ENCODE peak calls at places on chromosomes 4 and X, in six cellular contexts. D is fibroblast of pulmonary artery, L is BJ, S is AG09309, F is SK-N-SH, Q is adrenal gland. J is an unnamed sample.

GRCh38 chr4:4541040-4541631 is 712 bp downstream of the STX18 start:
- DNase-seq in D (peak; percentile 61), L (no peak), S (no peak), F (no peak), Q (peak; percentile 49), J (peak; percentile 51)

GRCh38 chrX:72685018-72685417 is 29.1 kb downstream of the PHKA1 start:
- DNase-seq in D (no peak), L (no peak), S (no peak), F (no peak), Q (no peak), J (no peak)

GRCh38 chr4:164779811-164780216 is 25.9 kb downstream of the SMIM31 start:
- DNase-seq in D (peak; percentile 64), L (no peak), S (peak; percentile 37), F (peak; percentile 42), Q (peak; percentile 33), J (peak; percentile 47)

GRCh38 chrX:28542791-28543190 is 44.5 kb upstream of the IL1RAPL1 start:
- DNase-seq in D (no peak), L (no peak), S (no peak), F (no peak), Q (no peak), J (no peak)

GRCh38 chrX:9730078-9730477 is 35.6 kb downstream of the GPR143 start:
- DNase-seq in D (no peak), L (no peak), S (no peak), F (no peak), Q (no peak), J (no peak)

GRCh38 chr4:112859456-112860184 is 189.8 kb upstream of the ANK2 start:
- DNase-seq in D (no peak), L (no peak), S (no peak), F (peak; percentile 69), Q (no peak), J (no peak)

GRCh38 chr4:43411226-43411625 is 518.7 kb downstream of the GRXCR1 start:
- DNase-seq in D (peak; percentile 18), L (no peak), S (no peak), F (no peak), Q (no peak), J (peak; percentile 39)

GRCh38 chrX:20743054-20743453 is 476.3 kb upstream of the RPS6KA3 start:
- DNase-seq in D (no peak), L (no peak), S (no peak), F (peak; percentile 31), Q (no peak), J (no peak)

GRCh38 chrX:50075630-50076349 is 125.0 kb downstream of the AKAP4 start:
- DNase-seq in D (no peak), L (no peak), S (no peak), F (no peak), Q (no peak), J (no peak)

GRCh38 chrX:110944323-110944761 is 148.7 kb upstream of the CHRDL1 start:
- DNase-seq in D (no peak), L (no peak), S (no peak), F (peak; percentile 76), Q (no peak), J (no peak)

GRCh38 chrX:129359269-129359668 is 164.0 kb downstream of the SMARCA1 start:
- DNase-seq in D (peak; percentile 16), L (no peak), S (no peak), F (no peak), Q (no peak), J (no peak)

GRCh38 chr4:70705856-70706461 is 15.8 kb upstream of the RUFY3 start:
- DNase-seq in D (no peak), L (peak; percentile 74), S (peak; percentile 85), F (no peak), Q (no peak), J (no peak)

GRCh38 chr4:144868309-144868708 is 222.4 kb downstream of the HHIP start:
- DNase-seq in D (no peak), L (no peak), S (no peak), F (no peak), Q (no peak), J (no peak)

GRCh38 chr4:177271091-177271490 is 38.6 kb upstream of the NEIL3 start:
- DNase-seq in D (peak; percentile 14), L (no peak), S (no peak), F (no peak), Q (no peak), J (peak; percentile 7)

GRCh38 chrX:84187501-84188319 is at the start of gene RPS6KA6:
- DNase-seq in D (peak; percentile 15), L (no peak), S (no peak), F (peak; percentile 64), Q (peak; percentile 48), J (peak; percentile 3)

GRCh38 chrX:153728095-153728494 is 3.4 kb downstream of the ABCD1 start:
- DNase-seq in D (no peak), L (no peak), S (no peak), F (no peak), Q (peak; percentile 15), J (no peak)

GRCh38 chr4:3494501-3494900 is 31.4 kb downstream of the DOK7 start:
- DNase-seq in D (no peak), L (no peak), S (no peak), F (no peak), Q (no peak), J (no peak)

GRCh38 chr4:8874896-8875680 is 3.4 kb upstream of the HMX1 start:
- DNase-seq in D (no peak), L (no peak), S (no peak), F (no peak), Q (no peak), J (no peak)

GRCh38 chr4:138158746-138159297 is 83.3 kb downstream of the SLC7A11 start:
- DNase-seq in D (peak; percentile 67), L (peak; percentile 25), S (peak; percentile 46), F (no peak), Q (no peak), J (peak; percentile 75)

GRCh38 chrX:56813318-56813837 is 84.3 kb downstream of the NBDY start:
- DNase-seq in D (peak; percentile 81), L (no peak), S (peak; percentile 71), F (no peak), Q (no peak), J (peak; percentile 89)

GRCh38 chrX:31061091-31061490 is 10.8 kb downstream of the FTHL17 start:
- DNase-seq in D (no peak), L (no peak), S (no peak), F (no peak), Q (no peak), J (no peak)

GRCh38 chr4:103721251-103721650 is 1.5 kb upstream of the TACR3 start:
- DNase-seq in D (no peak), L (no peak), S (no peak), F (no peak), Q (no peak), J (no peak)

GRCh38 chrX:135530097-135530496 is 9.6 kb downstream of the INTS6L start:
- DNase-seq in D (no peak), L (no peak), S (no peak), F (no peak), Q (no peak), J (no peak)

GRCh38 chrX:154090731-154091130 is 6.8 kb downstream of the MECP2 start:
- DNase-seq in D (no peak), L (no peak), S (no peak), F (no peak), Q (no peak), J (no peak)

DNA sequence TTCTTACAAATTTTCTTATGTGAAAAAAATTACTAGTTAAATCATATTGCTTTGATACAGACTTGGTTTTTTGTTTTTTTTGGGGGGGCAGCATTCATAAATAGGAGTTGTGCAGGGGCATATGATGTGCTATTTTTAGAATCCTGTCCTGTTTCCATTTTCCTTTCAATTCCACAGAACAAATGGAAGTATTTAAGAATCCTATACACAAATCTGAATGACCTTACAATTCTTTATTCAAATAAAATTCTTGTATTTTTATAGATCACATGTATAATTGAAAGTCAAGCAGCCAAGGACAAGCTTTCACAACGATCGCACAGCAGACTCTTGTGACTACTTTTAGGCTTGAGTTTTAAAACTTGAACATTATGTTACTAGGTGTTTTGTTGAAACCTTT is 523.9 kb downstream of the ANKRD50 start:
- DNase-seq in D (no peak), L (no peak), S (no peak), F (no peak), Q (no peak), J (no peak)
- TF ChIP-seq CTCF in D (no peak), L (no peak), S (no peak), F (no peak), Q (no peak), J (no peak)

DNA sequence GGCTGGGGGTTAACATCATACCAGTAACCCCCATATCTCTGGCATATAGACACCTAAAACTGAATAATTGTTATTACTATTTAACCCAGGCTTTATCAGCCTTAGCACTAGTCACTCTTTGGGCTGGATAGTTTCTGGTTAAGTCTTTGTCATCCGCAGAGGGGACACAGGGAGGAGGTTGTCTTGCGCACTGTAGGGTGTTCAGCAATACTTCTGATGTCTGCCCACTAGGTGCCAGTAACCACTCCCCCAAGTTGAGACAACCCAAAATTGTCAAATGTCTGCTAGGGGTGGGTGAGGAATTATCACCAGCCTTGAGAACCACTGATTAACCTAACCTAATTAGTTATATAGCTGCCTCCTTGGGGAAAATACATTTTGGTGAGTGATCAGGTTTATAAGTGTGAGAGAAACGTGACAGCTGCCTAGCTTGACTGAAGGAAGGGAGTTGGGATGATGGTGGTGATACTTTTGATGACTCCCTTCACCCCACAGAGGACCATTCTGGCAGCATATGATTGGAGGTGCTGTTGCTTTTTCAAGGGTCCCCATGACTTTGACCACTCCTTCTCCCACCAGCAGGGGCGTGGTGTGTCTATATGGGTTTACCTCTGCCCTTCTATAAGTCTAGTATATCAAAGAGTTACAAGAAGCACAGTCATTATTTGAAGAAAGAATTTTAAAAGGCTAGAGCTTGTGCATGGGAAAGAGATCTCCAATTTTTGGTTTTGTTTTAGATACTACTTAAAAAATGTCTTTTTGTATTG is 140.9 kb downstream of the STIM2 start:
- DNase-seq in D (no peak), L (no peak), S (no peak), F (no peak), Q (no peak), J (no peak)
- TF ChIP-seq CTCF in D (no peak), L (no peak), S (no peak), F (no peak), Q (no peak), J (no peak)

GRCh38 chr4:72911316-72911715 is 158.2 kb downstream of the COX18 start:
- DNase-seq in D (no peak), L (no peak), S (no peak), F (no peak), Q (no peak), J (no peak)

GRCh38 chr4:72909461-72909860 is 160.1 kb downstream of the COX18 start:
- DNase-seq in D (no peak), L (no peak), S (no peak), F (peak; percentile 4), Q (no peak), J (peak; percentile 34)
- TF ChIP-seq CTCF in D (peak; percentile 26), L (peak; percentile 35), S (peak; percentile 43), F (peak; percentile 18), Q (no peak), J (peak; percentile 47)

GRCh38 chr4:147194604-147195003 is 248.9 kb upstream of the TTC29 start:
- DNase-seq in D (no peak), L (no peak), S (no peak), F (no peak), Q (no peak), J (peak; percentile 13)

GRCh38 chr4:147194107-147194506 is 248.4 kb upstream of the TTC29 start:
- DNase-seq in D (peak; percentile 35), L (no peak), S (no peak), F (no peak), Q (peak; percentile 22), J (peak; percentile 14)

GRCh38 chr4:147198411-147199051 is 252.9 kb upstream of the TTC29 start:
- DNase-seq in D (peak; percentile 62), L (no peak), S (no peak), F (no peak), Q (no peak), J (peak; percentile 63)

GRCh38 chr4:147192679-147193078 is 247.0 kb upstream of the TTC29 start:
- DNase-seq in D (peak; percentile 26), L (no peak), S (no peak), F (no peak), Q (no peak), J (peak; percentile 28)

GRCh38 chr4:147195386-147195785 is 249.7 kb upstream of the TTC29 start:
- DNase-seq in D (no peak), L (no peak), S (no peak), F (no peak), Q (no peak), J (peak; percentile 12)
- TF ChIP-seq CTCF in D (no peak), L (no peak), S (no peak), F (no peak), Q (no peak), J (no peak)

J was measured in fibroblast of the aortic adventitia.